ENCODE peak calls at places on chromosomes 16 and 17, in five cellular contexts. V, Y, F, C and B are unnamed samples.

GRCh38 chr17:32828822-32829221 is 48.1 kb downstream of the MYO1D start:
- DNase-seq in Y (no peak), V (no peak), F (peak), C (no peak), B (peak)

GRCh38 chr17:55794681-55795080 is 43.8 kb downstream of the PCTP start:
- DNase-seq in V (no peak), C (no peak), Y (no peak), F (no peak), B (no peak)

GRCh38 chr17:72185571-72185970 is 64.8 kb downstream of the SOX9 start:
- DNase-seq in Y (no peak), C (no peak), V (no peak), F (peak), B (no peak)

GRCh38 chr17:36070427-36070826 is 6.4 kb downstream of the CCL18 start:
- DNase-seq in V (no peak), C (no peak), F (no peak), Y (no peak), B (no peak)

GRCh38 chr17:31598921-31599571 is 207.6 kb downstream of the RAB11FIP4 start:
- DNase-seq in Y (no peak), F (no peak), V (no peak), C (no peak), B (no peak)

GRCh38 chr16:53995378-53995777 is 291.2 kb downstream of the IRX3 start:
- DNase-seq in F (no peak), V (no peak), Y (no peak), C (no peak), B (no peak)

GRCh38 chr17:2856727-2857126 is 60.5 kb downstream of the RAP1GAP2 start:
- DNase-seq in Y (no peak), F (no peak), V (no peak), C (no peak), B (no peak)

GRCh38 chr16:11683140-11683539 is 14.9 kb downstream of the SNN start:
- DNase-seq in F (no peak), C (no peak), V (no peak), Y (no peak), B (no peak)

GRCh38 chr16:50438041-50438437 is 69.3 kb upstream of the BRD7 start:
- DNase-seq in V (no peak), F (no peak), C (no peak), Y (no peak), B (no peak)

GRCh38 chr17:46144246-46144645 is 49.0 kb downstream of the KANSL1 start:
- DNase-seq in Y (no peak), V (no peak), F (no peak), C (no peak), B (no peak)

GRCh38 chr16:79723583-79724168 is 123.1 kb upstream of the MAF start:
- DNase-seq in C (no peak), Y (no peak), F (no peak), V (no peak), B (no peak)

GRCh38 chr17:75652934-75653549 is 13.9 kb downstream of the RECQL5 start:
- DNase-seq in C (peak), Y (peak), V (no peak), F (peak), B (peak)

GRCh38 chr17:59296190-59296589 is 35.3 kb upstream of the YPEL2 start:
- DNase-seq in V (no peak), F (no peak), C (no peak), Y (no peak), B (peak)

GRCh38 chr17:64385187-64386083 is 5.2 kb downstream of the PECAM1 start:
- DNase-seq in C (peak), F (peak), Y (peak), V (no peak), B (peak)

GRCh38 chr17:37648555-37648954 is 5.3 kb upstream of the DDX52 start:
- DNase-seq in F (peak), Y (no peak), C (no peak), V (no peak), B (peak)

GRCh38 chr17:17018612-17019429 is 23.4 kb upstream of the MPRIP start:
- DNase-seq in C (no peak), V (no peak), Y (no peak), F (no peak), B (no peak)

GRCh38 chr16:48366165-48367093 is 18.8 kb downstream of the SIAH1 start:
- DNase-seq in C (peak), F (peak), Y (peak), V (no peak), B (peak)

GRCh38 chr16:9495824-9496223 is 404.4 kb downstream of the HAPSTR1 start:
- DNase-seq in V (no peak), F (no peak), Y (no peak), C (no peak), B (no peak)

GRCh38 chr16:16036359-16036792 is 87.0 kb downstream of the ABCC1 start:
- DNase-seq in F (no peak), C (no peak), V (no peak), Y (no peak), B (no peak)

GRCh38 chr16:11399261-11399831 is 54.1 kb downstream of the RMI2 start:
- DNase-seq in Y (no peak), C (no peak), V (no peak), F (no peak), B (no peak)

GRCh38 chr17:8152981-8153549 is 861 bp upstream of the PER1 start:
- DNase-seq in C (no peak), V (no peak), F (peak), Y (no peak), B (peak)

GRCh38 chr16:15682105-15682570 is 32.1 kb downstream of the NDE1 start:
- DNase-seq in F (peak), V (peak), C (peak), Y (peak), B (peak)

GRCh38 chr16:7377231-7377630 is 44.6 kb downstream of the RBFOX1 start:
- DNase-seq in Y (no peak), C (no peak), F (no peak), V (no peak), B (no peak)